ENCODE peak calls at places on chromosomes 7 and 10, in eight cellular contexts. R is heart right ventricle, D is OCI-LY7, Q is endodermal cell, O is foreskin fibroblast, B is lower leg skin, C is breast epithelium, V is right lobe of liver. T is an unnamed sample.

GRCh38 chr7:106568680-106569499 is 92.1 kb downstream of the CCDC71L start:
- DNase-seq in R (no peak), D (peak), Q (peak), O (peak), B (no peak), C (no peak), V (peak), T (peak)

GRCh38 chr7:134318443-134318842 is 1.7 kb upstream of the SLC35B4 start:
- DNase-seq in R (no peak), D (no peak), Q (no peak), O (no peak), B (no peak), C (no peak), V (no peak), T (no peak)

GRCh38 chr10:106189254-106189653 is 975.3 kb downstream of the SORCS1 start:
- DNase-seq in R (no peak), D (peak), Q (peak), O (no peak), B (no peak), C (no peak), V (peak), T (no peak)

GRCh38 chr10:10911471-10911921 is 106.2 kb upstream of the CELF2 start:
- DNase-seq in R (peak), D (no peak), Q (peak), O (peak), B (peak), C (peak), V (peak), T (peak)

GRCh38 chr7:152489044-152489443 is 53.2 kb upstream of the KMT2C start:
- DNase-seq in R (no peak), D (no peak), Q (no peak), O (no peak), B (no peak), C (no peak), V (no peak), T (no peak)

GRCh38 chr10:17578603-17579002 is 38.6 kb downstream of the HACD1 start:
- DNase-seq in R (no peak), D (no peak), Q (no peak), O (no peak), B (no peak), C (no peak), V (no peak), T (no peak)

GRCh38 chr7:9600974-9601373 is 1167.6 kb downstream of the NXPH1 start:
- DNase-seq in R (no peak), D (no peak), Q (peak), O (no peak), B (no peak), C (no peak), V (peak), T (no peak)

GRCh38 chr7:30694774-30695721 is 12.8 kb upstream of the CRHR2 start:
- DNase-seq in R (no peak), D (no peak), Q (peak), O (no peak), B (no peak), C (no peak), V (no peak), T (no peak)

GRCh38 chr10:86023336-86023735 is 343.3 kb downstream of the GRID1 start:
- DNase-seq in R (no peak), D (no peak), Q (no peak), O (no peak), B (no peak), C (no peak), V (no peak), T (no peak)

GRCh38 chr7:44520574-44520973 is 20.6 kb downstream of the NPC1L1 start:
- DNase-seq in R (no peak), D (no peak), Q (no peak), O (no peak), B (peak), C (no peak), V (no peak), T (no peak)

GRCh38 chr7:132117181-132117580 is 459.1 kb downstream of the PLXNA4 start:
- DNase-seq in R (no peak), D (no peak), Q (no peak), O (peak), B (no peak), C (no peak), V (no peak), T (no peak)

GRCh38 chr7:47291461-47292051 is 290.4 kb downstream of the TNS3 start:
- DNase-seq in R (no peak), D (peak), Q (no peak), O (peak), B (peak), C (no peak), V (no peak), T (peak)

GRCh38 chr7:34069676-34070075 is 164.3 kb downstream of the BMPER start:
- DNase-seq in R (no peak), D (no peak), Q (no peak), O (no peak), B (no peak), C (no peak), V (no peak), T (no peak)

GRCh38 chr10:31321396-31321941 is 2.5 kb downstream of the ZEB1 start:
- DNase-seq in R (no peak), D (peak), Q (no peak), O (no peak), B (no peak), C (no peak), V (no peak), T (no peak)

GRCh38 chr10:70880077-70880534 is 8.3 kb downstream of the PCBD1 start:
- DNase-seq in R (peak), D (peak), Q (peak), O (peak), B (peak), C (peak), V (peak), T (no peak)

GRCh38 chr10:107687702-107688101 is 523.2 kb upstream of the SORCS1 start:
- DNase-seq in R (no peak), D (no peak), Q (no peak), O (peak), B (no peak), C (no peak), V (no peak), T (no peak)

GRCh38 chr10:77925795-77926565 is 575 bp downstream of the DLG5 start:
- DNase-seq in R (peak), D (no peak), Q (peak), O (peak), B (peak), C (peak), V (peak), T (no peak)

GRCh38 chr10:125797999-125798662 is 22.5 kb upstream of the MMP21 start:
- DNase-seq in R (no peak), D (peak), Q (no peak), O (no peak), B (no peak), C (no peak), V (no peak), T (no peak)

GRCh38 chr7:1936531-1937251 is 266.6 kb downstream of the ELFN1 start:
- DNase-seq in R (peak), D (no peak), Q (no peak), O (no peak), B (no peak), C (no peak), V (no peak), T (no peak)

GRCh38 chr10:83476211-83476610 is 663.1 kb upstream of the GHITM start:
- DNase-seq in R (no peak), D (no peak), Q (no peak), O (no peak), B (no peak), C (no peak), V (no peak), T (no peak)

GRCh38 chr7:39609084-39609461 is 14.3 kb upstream of the RALA start:
- DNase-seq in R (no peak), D (no peak), Q (no peak), O (no peak), B (no peak), C (no peak), V (no peak), T (no peak)

GRCh38 chr7:39606941-39607340 is 16.4 kb upstream of the RALA start:
- DNase-seq in R (no peak), D (no peak), Q (no peak), O (no peak), B (no peak), C (no peak), V (no peak), T (no peak)

GRCh38 chr7:39608278-39608677 is 15.1 kb upstream of the RALA start:
- DNase-seq in R (no peak), D (no peak), Q (no peak), O (no peak), B (no peak), C (no peak), V (no peak), T (no peak)

GRCh38 chr7:39607865-39608264 is 15.5 kb upstream of the RALA start:
- DNase-seq in R (no peak), D (no peak), Q (no peak), O (no peak), B (no peak), C (no peak), V (no peak), T (no peak)

DNA sequence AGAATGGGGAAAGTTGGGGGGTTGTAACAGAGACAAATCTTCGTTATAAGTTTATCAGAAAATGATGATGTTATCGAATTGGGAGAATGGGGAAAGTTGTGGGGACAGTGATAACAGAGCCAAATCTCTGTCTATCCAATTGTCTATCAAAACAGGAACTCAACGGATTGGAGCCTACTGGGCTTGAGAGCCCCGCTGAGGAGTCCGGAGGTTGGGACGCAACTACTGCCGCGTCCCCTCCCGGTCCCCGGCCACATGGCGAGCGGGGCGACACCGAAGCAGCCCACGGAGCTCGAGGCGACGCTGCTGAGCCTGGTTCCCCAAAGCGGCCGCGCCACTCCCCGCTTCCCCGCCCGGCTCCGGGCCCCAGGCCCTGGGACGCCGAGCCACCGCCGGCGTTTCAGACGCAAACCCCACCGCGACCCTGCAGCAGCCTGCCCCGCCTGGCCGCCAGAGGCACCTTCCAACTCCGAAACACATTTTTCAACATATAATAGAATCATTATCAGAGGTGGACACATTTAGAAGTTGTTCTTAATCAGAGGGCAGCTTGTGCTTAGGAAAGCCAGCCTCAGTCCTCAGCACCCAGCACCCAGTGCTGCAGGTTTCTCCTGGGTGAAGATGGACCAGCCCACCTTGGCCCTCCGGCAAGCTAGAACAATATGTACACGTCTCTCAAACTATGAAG is 13.8 kb upstream of the RALA start:
- DNase-seq in R (peak), D (no peak), Q (peak), O (no peak), B (no peak), C (no peak), V (no peak), T (no peak)
- TF ChIP-seq CTCF in R (peak), D (no peak), Q (peak), O (no peak), B (no peak), C (no peak), V (no peak), T (no peak)

GRCh38 chr10:113616244-113617074 is 47.4 kb downstream of the NRAP start:
- DNase-seq in R (no peak), D (peak), Q (peak), O (no peak), B (no peak), C (no peak), V (no peak), T (no peak)
- H3K4me3 ChIP-seq in R (no peak), D (no peak), Q (no peak), O (no peak), B (no peak), C (no peak), V (no peak), T (no peak)

GRCh38 chr7:27727058-27727457 is 12.9 kb upstream of the TAX1BP1 start:
- DNase-seq in R (no peak), D (no peak), Q (no peak), O (no peak), B (no peak), C (no peak), V (no peak), T (no peak)

DNA sequence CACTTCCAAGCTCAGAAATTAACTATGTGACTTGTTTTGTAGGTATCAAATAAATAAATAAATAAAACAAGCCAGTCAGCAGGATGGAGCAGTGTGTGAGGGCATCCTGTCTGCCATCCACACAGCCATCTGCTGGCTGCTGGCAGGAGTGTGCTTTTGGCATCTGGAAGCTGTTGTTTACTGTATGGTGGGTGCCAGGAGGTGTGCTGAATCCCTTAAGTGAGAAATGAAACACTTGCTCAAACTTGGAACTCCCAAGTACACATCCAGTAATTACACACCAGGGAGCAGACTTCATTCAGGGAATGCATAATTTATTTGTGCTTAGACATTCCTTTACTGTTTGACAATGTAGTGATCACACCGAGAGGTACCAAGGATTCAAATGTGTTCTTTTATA is 16.9 kb upstream of the TAX1BP1 start:
- DNase-seq in R (no peak), D (peak), Q (no peak), O (peak), B (no peak), C (no peak), V (no peak), T (no peak)
- TF ChIP-seq CTCF in R (peak), D (peak), Q (peak), O (no peak), B (no peak), C (no peak), V (peak), T (peak)

GRCh38 chr7:36157506-36158320 is 4.7 kb downstream of the EEPD1 start:
- DNase-seq in R (no peak), D (no peak), Q (peak), O (no peak), B (no peak), C (no peak), V (peak), T (no peak)

GRCh38 chr7:36158321-36158605 is 5.2 kb downstream of the EEPD1 start:
- DNase-seq in R (no peak), D (no peak), Q (no peak), O (no peak), B (no peak), C (no peak), V (no peak), T (no peak)

GRCh38 chr7:36153571-36154097 is 580 bp downstream of the EEPD1 start:
- DNase-seq in R (peak), D (no peak), Q (no peak), O (no peak), B (peak), C (no peak), V (peak), T (no peak)

GRCh38 chr7:36154255-36155212 is 1.5 kb downstream of the EEPD1 start:
- DNase-seq in R (peak), D (no peak), Q (peak), O (no peak), B (no peak), C (no peak), V (no peak), T (no peak)

DNA sequence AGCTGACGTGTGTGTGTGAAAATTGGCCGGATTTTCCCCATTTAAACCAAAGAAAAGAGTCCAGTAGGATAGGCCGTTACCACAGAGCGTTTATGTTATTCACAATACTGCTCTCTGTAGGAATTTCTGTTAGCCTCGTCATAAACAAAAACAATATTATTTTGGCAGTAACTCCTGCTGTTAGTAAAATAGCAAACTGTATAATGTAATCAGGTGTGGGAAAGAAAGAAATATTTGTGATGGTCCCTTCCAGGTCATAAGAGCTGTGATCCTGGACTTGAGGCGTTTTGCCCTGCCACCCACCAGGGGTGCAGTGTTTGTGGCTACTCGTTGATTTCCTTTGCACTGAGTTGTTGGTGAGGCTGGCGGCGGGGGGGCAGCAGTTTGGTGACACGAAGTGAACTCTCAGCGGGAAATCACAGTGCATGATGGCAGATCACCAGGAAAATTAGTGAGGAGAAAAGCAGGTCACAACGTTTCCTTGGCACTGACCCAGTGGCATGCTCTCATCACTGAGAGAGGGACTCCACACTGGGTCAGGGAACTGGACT is 2.8 kb downstream of the EEPD1 start:
- DNase-seq in R (peak), D (peak), Q (peak), O (no peak), B (no peak), C (no peak), V (peak), T (no peak)
- H3K4me3 ChIP-seq in R (peak), D (peak), Q (peak), O (peak), B (no peak), C (peak), V (peak), T (peak)

DNA sequence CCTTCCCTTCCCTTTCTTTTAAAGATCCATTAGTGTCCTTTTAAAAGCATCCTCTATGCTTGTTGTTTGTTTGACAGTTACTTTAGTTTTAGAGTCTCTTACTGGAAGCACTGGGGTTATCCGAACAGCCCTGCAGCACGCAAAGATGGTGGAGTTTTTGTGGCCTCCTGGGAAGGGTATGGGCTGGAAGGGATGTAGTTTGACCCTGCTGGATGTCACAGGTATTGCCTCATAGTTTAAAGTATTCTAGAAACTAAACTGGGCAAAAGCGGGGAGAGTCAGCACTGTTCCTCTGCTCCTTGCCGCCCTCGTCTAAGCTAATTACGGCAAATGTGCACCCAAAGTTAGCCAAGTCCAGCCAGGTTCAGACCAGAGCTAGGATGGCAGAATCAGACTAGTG is 35.8 kb upstream of the GNAI1 start:
- DNase-seq in R (no peak), D (no peak), Q (peak), O (no peak), B (no peak), C (no peak), V (no peak), T (no peak)
- TF ChIP-seq CTCF in R (no peak), D (no peak), Q (peak), O (no peak), B (no peak), C (no peak), V (no peak), T (peak)

DNA sequence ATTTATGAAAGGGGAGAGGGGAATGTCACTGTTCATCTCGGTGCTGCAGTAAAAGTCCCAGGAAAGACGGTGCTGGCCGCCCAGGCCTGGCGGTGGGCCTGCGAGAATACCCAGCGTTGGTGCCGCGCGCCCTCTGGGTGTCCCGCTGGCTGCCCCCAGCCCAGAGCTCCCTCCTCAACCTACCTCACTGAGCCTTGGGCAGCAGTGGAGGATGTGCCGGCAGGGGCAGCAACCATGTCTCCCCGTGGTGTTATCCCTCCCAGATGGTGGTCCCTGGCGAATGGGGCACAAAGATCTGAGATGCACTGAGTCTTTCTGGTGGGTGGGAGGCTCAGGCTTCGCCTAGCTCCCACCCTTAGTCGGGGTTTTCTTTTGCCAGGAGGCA is 9.4 kb upstream of the TLX1 start:
- DNase-seq in R (no peak), D (no peak), Q (peak), O (no peak), B (no peak), C (no peak), V (no peak), T (no peak)
- H3K4me3 ChIP-seq in R (peak), D (no peak), Q (peak), O (peak), B (no peak), C (peak), V (peak), T (peak)

GRCh38 chr10:132359305-132360040 is 27.5 kb downstream of the LRRC27 start:
- DNase-seq in R (no peak), D (no peak), Q (no peak), O (no peak), B (no peak), C (no peak), V (no peak), T (no peak)
- TF ChIP-seq CTCF in R (peak), D (no peak), Q (peak), O (no peak), B (no peak), C (no peak), V (no peak), T (no peak)

DNA sequence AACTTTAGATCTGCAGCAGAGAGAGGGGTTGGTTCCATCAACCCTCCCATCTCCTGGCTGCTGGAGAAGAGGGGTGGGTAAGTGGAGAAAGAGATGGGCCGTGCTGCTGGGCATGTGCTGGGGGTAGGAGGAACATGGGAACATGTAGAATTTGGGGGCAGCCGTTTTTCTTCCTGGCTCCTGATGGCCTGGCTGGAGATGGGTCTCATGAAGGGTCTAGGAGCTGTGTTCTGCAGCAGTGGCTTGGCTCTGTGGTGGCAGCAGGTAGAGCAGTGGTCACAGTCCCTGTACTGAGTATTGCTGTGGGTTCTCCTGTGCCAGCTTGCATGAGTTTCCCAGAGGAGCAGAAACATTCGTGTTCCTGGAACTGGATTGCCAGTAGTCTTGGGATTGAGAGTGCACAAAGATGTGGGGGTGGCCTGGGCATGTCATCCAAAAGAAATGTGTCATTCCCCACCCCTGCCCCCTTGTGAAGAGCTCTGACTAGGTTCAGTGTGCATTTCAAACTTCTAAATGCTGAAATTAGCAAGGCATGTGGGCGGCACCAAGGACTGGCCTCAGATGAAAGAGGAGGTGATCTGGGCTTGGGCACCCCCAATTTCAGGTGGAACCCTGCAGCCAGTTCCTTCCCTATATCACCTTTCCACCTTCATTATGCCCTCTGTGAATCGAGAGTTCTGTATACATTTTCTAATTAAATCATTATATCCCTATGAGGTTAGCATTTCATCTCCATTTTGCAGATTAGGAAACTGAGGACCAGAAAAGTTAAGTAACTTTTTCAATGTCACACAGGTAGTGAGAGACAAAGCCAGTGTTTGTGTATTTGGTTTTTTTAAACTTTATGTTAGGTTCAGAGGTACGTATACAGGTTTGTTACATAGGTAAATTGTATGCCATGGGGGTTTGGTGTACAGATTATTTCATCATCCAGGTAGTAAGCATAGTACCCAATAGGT is 2.1 kb downstream of the CHST3 start:
- DNase-seq in R (no peak), D (no peak), Q (no peak), O (peak), B (no peak), C (no peak), V (no peak), T (no peak)
- H3K4me3 ChIP-seq in R (peak), D (no peak), Q (peak), O (peak), B (peak), C (peak), V (peak), T (peak)

T was measured in AG04449.